ENCODE peak calls at places on chromosomes 16 and 17, in nine cellular contexts. One of them, this sample, is unnamed.

GRCh38 chr17:81518113-81518784 is 5.7 kb upstream of the ACTG1 start:
- DNase-seq in stomach: no peak
- DNase-seq in activated naive CD8-positive, alpha-beta T cell treated with anti-CD3 and anti-CD28 coated beads for 36 hours: no peak
- DNase-seq in activated CD8-positive, alpha-beta T cell treated with anti-CD3 and anti-CD28 coated beads for 36 hours: no peak
- DNase-seq in GM12892: no peak
- DNase-seq in IMR-90: no peak
- DNase-seq in mesothelial cell of epicardium: no peak
- DNase-seq in KBM-7: no peak
- DNase-seq in stimulated activated naive CD8-positive, alpha-beta T cell treated with anti-CD3 and anti-CD28 coated beads, Interleukin-15, Interleukin-2, amounts not matched to agents 100 U/mL and 50 U/mL, for 24 hours: no peak
- DNase-seq in this sample: no peak

GRCh38 chr16:78372302-78372701 is 272.8 kb downstream of the WWOX start:
- DNase-seq in IMR-90: no peak
- DNase-seq in KBM-7: no peak
- DNase-seq in stimulated activated naive CD8-positive, alpha-beta T cell treated with anti-CD3 and anti-CD28 coated beads, Interleukin-15, Interleukin-2, amounts not matched to agents 100 U/mL and 50 U/mL, for 24 hours: no peak
- DNase-seq in mesothelial cell of epicardium: no peak
- DNase-seq in GM12892: no peak
- DNase-seq in activated CD8-positive, alpha-beta T cell treated with anti-CD3 and anti-CD28 coated beads for 36 hours: no peak
- DNase-seq in stomach: no peak
- DNase-seq in activated naive CD8-positive, alpha-beta T cell treated with anti-CD3 and anti-CD28 coated beads for 36 hours: no peak
- DNase-seq in this sample: no peak

GRCh38 chr16:22623351-22623781 is 112.7 kb downstream of the NPIPB5 start:
- DNase-seq in GM12892: no peak
- DNase-seq in stimulated activated naive CD8-positive, alpha-beta T cell treated with anti-CD3 and anti-CD28 coated beads, Interleukin-15, Interleukin-2, amounts not matched to agents 100 U/mL and 50 U/mL, for 24 hours: no peak
- DNase-seq in activated naive CD8-positive, alpha-beta T cell treated with anti-CD3 and anti-CD28 coated beads for 36 hours: no peak
- DNase-seq in mesothelial cell of epicardium: no peak
- DNase-seq in IMR-90: no peak
- DNase-seq in activated CD8-positive, alpha-beta T cell treated with anti-CD3 and anti-CD28 coated beads for 36 hours: no peak
- DNase-seq in KBM-7: no peak
- DNase-seq in stomach: no peak
- DNase-seq in this sample: no peak

GRCh38 chr16:48613061-48613957 is 3.3 kb upstream of the N4BP1 start:
- DNase-seq in activated CD8-positive, alpha-beta T cell treated with anti-CD3 and anti-CD28 coated beads for 36 hours: peak; percentile 79
- DNase-seq in activated naive CD8-positive, alpha-beta T cell treated with anti-CD3 and anti-CD28 coated beads for 36 hours: peak; percentile 66
- DNase-seq in mesothelial cell of epicardium: no peak
- DNase-seq in stimulated activated naive CD8-positive, alpha-beta T cell treated with anti-CD3 and anti-CD28 coated beads, Interleukin-15, Interleukin-2, amounts not matched to agents 100 U/mL and 50 U/mL, for 24 hours: peak; percentile 51
- DNase-seq in GM12892: no peak
- DNase-seq in stomach: peak; percentile 25
- DNase-seq in KBM-7: peak; percentile 75
- DNase-seq in IMR-90: peak; percentile 90
- DNase-seq in this sample: no peak

GRCh38 chr16:85384831-85385462 is 228.2 kb upstream of the GSE1 start:
- DNase-seq in KBM-7: no peak
- DNase-seq in activated naive CD8-positive, alpha-beta T cell treated with anti-CD3 and anti-CD28 coated beads for 36 hours: no peak
- DNase-seq in IMR-90: no peak
- DNase-seq in activated CD8-positive, alpha-beta T cell treated with anti-CD3 and anti-CD28 coated beads for 36 hours: no peak
- DNase-seq in stomach: peak; percentile 55
- DNase-seq in mesothelial cell of epicardium: no peak
- DNase-seq in GM12892: no peak
- DNase-seq in stimulated activated naive CD8-positive, alpha-beta T cell treated with anti-CD3 and anti-CD28 coated beads, Interleukin-15, Interleukin-2, amounts not matched to agents 100 U/mL and 50 U/mL, for 24 hours: no peak
- DNase-seq in this sample: no peak

GRCh38 chr17:56478836-56479447 is 114.6 kb upstream of the NOG start:
- DNase-seq in stomach: no peak
- DNase-seq in KBM-7: peak; percentile 47
- DNase-seq in activated CD8-positive, alpha-beta T cell treated with anti-CD3 and anti-CD28 coated beads for 36 hours: peak; percentile 40
- DNase-seq in stimulated activated naive CD8-positive, alpha-beta T cell treated with anti-CD3 and anti-CD28 coated beads, Interleukin-15, Interleukin-2, amounts not matched to agents 100 U/mL and 50 U/mL, for 24 hours: peak; percentile 8
- DNase-seq in mesothelial cell of epicardium: no peak
- DNase-seq in GM12892: no peak
- DNase-seq in IMR-90: peak; percentile 25
- DNase-seq in activated naive CD8-positive, alpha-beta T cell treated with anti-CD3 and anti-CD28 coated beads for 36 hours: peak; percentile 17
- DNase-seq in this sample: no peak

GRCh38 chr17:55585629-55586028 is 74.4 kb upstream of the SMIM36 start:
- DNase-seq in KBM-7: no peak
- DNase-seq in activated CD8-positive, alpha-beta T cell treated with anti-CD3 and anti-CD28 coated beads for 36 hours: no peak
- DNase-seq in activated naive CD8-positive, alpha-beta T cell treated with anti-CD3 and anti-CD28 coated beads for 36 hours: no peak
- DNase-seq in stimulated activated naive CD8-positive, alpha-beta T cell treated with anti-CD3 and anti-CD28 coated beads, Interleukin-15, Interleukin-2, amounts not matched to agents 100 U/mL and 50 U/mL, for 24 hours: no peak
- DNase-seq in stomach: no peak
- DNase-seq in IMR-90: no peak
- DNase-seq in mesothelial cell of epicardium: no peak
- DNase-seq in GM12892: no peak
- DNase-seq in this sample: no peak

GRCh38 chr16:84643180-84643583 is 5.1 kb upstream of the KLHL36 start:
- DNase-seq in IMR-90: peak; percentile 93
- DNase-seq in KBM-7: peak; percentile 41
- DNase-seq in mesothelial cell of epicardium: no peak
- DNase-seq in stomach: peak; percentile 45
- DNase-seq in activated naive CD8-positive, alpha-beta T cell treated with anti-CD3 and anti-CD28 coated beads for 36 hours: no peak
- DNase-seq in GM12892: no peak
- DNase-seq in stimulated activated naive CD8-positive, alpha-beta T cell treated with anti-CD3 and anti-CD28 coated beads, Interleukin-15, Interleukin-2, amounts not matched to agents 100 U/mL and 50 U/mL, for 24 hours: no peak
- DNase-seq in activated CD8-positive, alpha-beta T cell treated with anti-CD3 and anti-CD28 coated beads for 36 hours: no peak
- DNase-seq in this sample: no peak

GRCh38 chr17:38752930-38753506 is 477 bp downstream of the PSMB3 start:
- DNase-seq in GM12892: no peak
- DNase-seq in activated CD8-positive, alpha-beta T cell treated with anti-CD3 and anti-CD28 coated beads for 36 hours: no peak
- DNase-seq in mesothelial cell of epicardium: peak; percentile 47
- DNase-seq in KBM-7: no peak
- DNase-seq in activated naive CD8-positive, alpha-beta T cell treated with anti-CD3 and anti-CD28 coated beads for 36 hours: no peak
- DNase-seq in stimulated activated naive CD8-positive, alpha-beta T cell treated with anti-CD3 and anti-CD28 coated beads, Interleukin-15, Interleukin-2, amounts not matched to agents 100 U/mL and 50 U/mL, for 24 hours: no peak
- DNase-seq in stomach: no peak
- DNase-seq in IMR-90: no peak
- DNase-seq in this sample: no peak

GRCh38 chr17:67411396-67411795 is 34.3 kb downstream of the PITPNC1 start:
- DNase-seq in activated CD8-positive, alpha-beta T cell treated with anti-CD3 and anti-CD28 coated beads for 36 hours: no peak
- DNase-seq in stimulated activated naive CD8-positive, alpha-beta T cell treated with anti-CD3 and anti-CD28 coated beads, Interleukin-15, Interleukin-2, amounts not matched to agents 100 U/mL and 50 U/mL, for 24 hours: no peak
- DNase-seq in activated naive CD8-positive, alpha-beta T cell treated with anti-CD3 and anti-CD28 coated beads for 36 hours: no peak
- DNase-seq in GM12892: no peak
- DNase-seq in stomach: no peak
- DNase-seq in IMR-90: no peak
- DNase-seq in KBM-7: peak; percentile 46
- DNase-seq in mesothelial cell of epicardium: no peak
- DNase-seq in this sample: no peak

GRCh38 chr16:87221633-87222032 is 95.6 kb downstream of the C16orf95 start:
- DNase-seq in stimulated activated naive CD8-positive, alpha-beta T cell treated with anti-CD3 and anti-CD28 coated beads, Interleukin-15, Interleukin-2, amounts not matched to agents 100 U/mL and 50 U/mL, for 24 hours: no peak
- DNase-seq in KBM-7: no peak
- DNase-seq in activated naive CD8-positive, alpha-beta T cell treated with anti-CD3 and anti-CD28 coated beads for 36 hours: no peak
- DNase-seq in GM12892: no peak
- DNase-seq in stomach: no peak
- DNase-seq in activated CD8-positive, alpha-beta T cell treated with anti-CD3 and anti-CD28 coated beads for 36 hours: no peak
- DNase-seq in mesothelial cell of epicardium: no peak
- DNase-seq in IMR-90: no peak
- DNase-seq in this sample: no peak

GRCh38 chr17:78041401-78042179 is 83.1 kb downstream of the TNRC6C start:
- DNase-seq in stimulated activated naive CD8-positive, alpha-beta T cell treated with anti-CD3 and anti-CD28 coated beads, Interleukin-15, Interleukin-2, amounts not matched to agents 100 U/mL and 50 U/mL, for 24 hours: no peak
- DNase-seq in KBM-7: no peak
- DNase-seq in mesothelial cell of epicardium: no peak
- DNase-seq in activated CD8-positive, alpha-beta T cell treated with anti-CD3 and anti-CD28 coated beads for 36 hours: no peak
- DNase-seq in stomach: no peak
- DNase-seq in activated naive CD8-positive, alpha-beta T cell treated with anti-CD3 and anti-CD28 coated beads for 36 hours: no peak
- DNase-seq in GM12892: no peak
- DNase-seq in IMR-90: no peak
- DNase-seq in this sample: no peak

GRCh38 chr16:12132290-12132689 is 155.8 kb downstream of the SNX29 start:
- DNase-seq in mesothelial cell of epicardium: no peak
- DNase-seq in GM12892: no peak
- DNase-seq in activated CD8-positive, alpha-beta T cell treated with anti-CD3 and anti-CD28 coated beads for 36 hours: no peak
- DNase-seq in KBM-7: no peak
- DNase-seq in stimulated activated naive CD8-positive, alpha-beta T cell treated with anti-CD3 and anti-CD28 coated beads, Interleukin-15, Interleukin-2, amounts not matched to agents 100 U/mL and 50 U/mL, for 24 hours: no peak
- DNase-seq in activated naive CD8-positive, alpha-beta T cell treated with anti-CD3 and anti-CD28 coated beads for 36 hours: no peak
- DNase-seq in IMR-90: peak; percentile 80
- DNase-seq in stomach: no peak
- DNase-seq in this sample: no peak

GRCh38 chr17:76014925-76015261 is 12.2 kb downstream of the EVPL start:
- DNase-seq in mesothelial cell of epicardium: no peak
- DNase-seq in GM12892: no peak
- DNase-seq in stimulated activated naive CD8-positive, alpha-beta T cell treated with anti-CD3 and anti-CD28 coated beads, Interleukin-15, Interleukin-2, amounts not matched to agents 100 U/mL and 50 U/mL, for 24 hours: no peak
- DNase-seq in KBM-7: no peak
- DNase-seq in IMR-90: no peak
- DNase-seq in activated naive CD8-positive, alpha-beta T cell treated with anti-CD3 and anti-CD28 coated beads for 36 hours: no peak
- DNase-seq in stomach: peak; percentile 74
- DNase-seq in activated CD8-positive, alpha-beta T cell treated with anti-CD3 and anti-CD28 coated beads for 36 hours: no peak
- DNase-seq in this sample: no peak

GRCh38 chr17:81961087-81961514 is at the start of gene NOTUM:
- DNase-seq in mesothelial cell of epicardium: no peak
- DNase-seq in activated naive CD8-positive, alpha-beta T cell treated with anti-CD3 and anti-CD28 coated beads for 36 hours: no peak
- DNase-seq in activated CD8-positive, alpha-beta T cell treated with anti-CD3 and anti-CD28 coated beads for 36 hours: no peak
- DNase-seq in stomach: no peak
- DNase-seq in IMR-90: peak; percentile 12
- DNase-seq in GM12892: no peak
- DNase-seq in stimulated activated naive CD8-positive, alpha-beta T cell treated with anti-CD3 and anti-CD28 coated beads, Interleukin-15, Interleukin-2, amounts not matched to agents 100 U/mL and 50 U/mL, for 24 hours: no peak
- DNase-seq in KBM-7: no peak
- DNase-seq in this sample: no peak

GRCh38 chr17:47618416-47618815 is 31.3 kb upstream of the KPNB1 start:
- DNase-seq in activated naive CD8-positive, alpha-beta T cell treated with anti-CD3 and anti-CD28 coated beads for 36 hours: no peak
- DNase-seq in stimulated activated naive CD8-positive, alpha-beta T cell treated with anti-CD3 and anti-CD28 coated beads, Interleukin-15, Interleukin-2, amounts not matched to agents 100 U/mL and 50 U/mL, for 24 hours: no peak
- DNase-seq in activated CD8-positive, alpha-beta T cell treated with anti-CD3 and anti-CD28 coated beads for 36 hours: no peak
- DNase-seq in IMR-90: peak; percentile 20
- DNase-seq in stomach: no peak
- DNase-seq in GM12892: no peak
- DNase-seq in KBM-7: peak; percentile 21
- DNase-seq in mesothelial cell of epicardium: no peak
- DNase-seq in this sample: no peak

GRCh38 chr17:7281953-7282751 is 634 bp downstream of the SLC2A4 start:
- DNase-seq in stomach: no peak
- DNase-seq in activated CD8-positive, alpha-beta T cell treated with anti-CD3 and anti-CD28 coated beads for 36 hours: no peak
- DNase-seq in activated naive CD8-positive, alpha-beta T cell treated with anti-CD3 and anti-CD28 coated beads for 36 hours: no peak
- DNase-seq in GM12892: no peak
- DNase-seq in IMR-90: no peak
- DNase-seq in stimulated activated naive CD8-positive, alpha-beta T cell treated with anti-CD3 and anti-CD28 coated beads, Interleukin-15, Interleukin-2, amounts not matched to agents 100 U/mL and 50 U/mL, for 24 hours: no peak
- DNase-seq in KBM-7: no peak
- DNase-seq in mesothelial cell of epicardium: no peak
- DNase-seq in this sample: no peak

GRCh38 chr17:68719431-68719830 is 118.3 kb upstream of the FAM20A start:
- DNase-seq in stimulated activated naive CD8-positive, alpha-beta T cell treated with anti-CD3 and anti-CD28 coated beads, Interleukin-15, Interleukin-2, amounts not matched to agents 100 U/mL and 50 U/mL, for 24 hours: no peak
- DNase-seq in stomach: no peak
- DNase-seq in KBM-7: no peak
- DNase-seq in IMR-90: no peak
- DNase-seq in activated naive CD8-positive, alpha-beta T cell treated with anti-CD3 and anti-CD28 coated beads for 36 hours: no peak
- DNase-seq in mesothelial cell of epicardium: no peak
- DNase-seq in activated CD8-positive, alpha-beta T cell treated with anti-CD3 and anti-CD28 coated beads for 36 hours: no peak
- DNase-seq in GM12892: no peak
- DNase-seq in this sample: no peak